ENCODE peak calls at places on chromosome 2, in six cellular contexts. O is spleen, X is HCT116, P is breast epithelium, F is Panc1, T is sigmoid colon. N is an unnamed sample. For H3K9me3, the result is how much of the 10 kb centered on the place peaks cover.

GRCh38 chr2:20196053-20196880 is 28.7 kb downstream of the SDC1 start:
- DNase-seq in O (no peak), X (no peak), P (peak), F (no peak), T (no peak), N (peak)

GRCh38 chr2:7045601-7046590 is 128.7 kb downstream of the RNF144A start:
- DNase-seq in O (no peak), X (no peak), P (no peak), F (no peak), T (no peak), N (no peak)

GRCh38 chr2:8737571-8738175 is 55.8 kb downstream of the ID2 start:
- DNase-seq in O (no peak), X (no peak), P (no peak), F (no peak), T (no peak), N (no peak)

GRCh38 chr2:170006592-170007327 is 171.2 kb upstream of the MYO3B start:
- DNase-seq in O (no peak), X (no peak), P (no peak), F (no peak), T (no peak), N (no peak)

GRCh38 chr2:193517615-193518014 is 1322.9 kb upstream of the TMEFF2 start:
- DNase-seq in O (no peak), X (no peak), P (no peak), F (no peak), T (no peak), N (no peak)

GRCh38 chr2:105788670-105789290 is 44.1 kb downstream of the NCK2 start:
- DNase-seq in O (no peak), X (no peak), P (no peak), F (no peak), T (no peak), N (no peak)

GRCh38 chr2:10918661-10919414 is 7.1 kb downstream of the KCNF1 start:
- DNase-seq in O (no peak), X (no peak), P (no peak), F (no peak), T (peak), N (no peak)

GRCh38 chr2:152694161-152694661 is 23.1 kb downstream of the PRPF40A start:
- DNase-seq in O (no peak), X (no peak), P (no peak), F (peak), T (no peak), N (no peak)

GRCh38 chr2:104853926-104854506 is at the start of gene POU3F3:
- DNase-seq in O (no peak), X (no peak), P (peak), F (no peak), T (peak), N (peak)

GRCh38 chr2:159125858-159126257 is 157.4 kb downstream of the TANC1 start:
- DNase-seq in O (no peak), X (no peak), P (no peak), F (no peak), T (no peak), N (no peak)

GRCh38 chr2:163247151-163247872 is 408.7 kb upstream of the KCNH7 start:
- DNase-seq in O (no peak), X (no peak), P (no peak), F (no peak), T (no peak), N (no peak)

GRCh38 chr2:56204556-56204955 is 20.8 kb downstream of the CCDC85A start:
- DNase-seq in O (no peak), X (no peak), P (no peak), F (no peak), T (no peak), N (no peak)
- TF ChIP-seq CTCF in O (no peak), X (no peak), P (no peak), F (no peak), T (no peak), N (no peak)

GRCh38 chr2:349390-349789 is 61.5 kb upstream of the ALKAL2 start:
- DNase-seq in O (no peak), X (no peak), P (no peak), F (no peak), T (no peak), N (no peak)
- TF ChIP-seq POLR2AphosphoS5 in O (no peak), X (no peak), P (no peak), F (no peak), T (no peak), N (no peak)

GRCh38 chr2:52818958-52819357 is 948.6 kb upstream of the CHAC2 start:
- DNase-seq in O (no peak), X (no peak), P (no peak), F (no peak), T (no peak), N (no peak)
- H3K9me3 ChIP-seq in O (under half), X (under half), P (under half), F (under half), T (under half), N (under half)

GRCh38 chr2:121007490-121007853 is 271.8 kb downstream of the GLI2 start:
- DNase-seq in O (no peak), X (no peak), P (no peak), F (no peak), T (no peak), N (no peak)

GRCh38 chr2:121006783-121007489 is 271.3 kb downstream of the GLI2 start:
- DNase-seq in O (no peak), X (no peak), P (no peak), F (no peak), T (no peak), N (no peak)

GRCh38 chr2:121005512-121005911 is 269.8 kb downstream of the GLI2 start:
- DNase-seq in O (no peak), X (no peak), P (no peak), F (no peak), T (no peak), N (no peak)

GRCh38 chr2:121010998-121011397 is 274.0 kb downstream of the TFCP2L1 start:
- DNase-seq in O (no peak), X (no peak), P (no peak), F (no peak), T (no peak), N (no peak)

DNA sequence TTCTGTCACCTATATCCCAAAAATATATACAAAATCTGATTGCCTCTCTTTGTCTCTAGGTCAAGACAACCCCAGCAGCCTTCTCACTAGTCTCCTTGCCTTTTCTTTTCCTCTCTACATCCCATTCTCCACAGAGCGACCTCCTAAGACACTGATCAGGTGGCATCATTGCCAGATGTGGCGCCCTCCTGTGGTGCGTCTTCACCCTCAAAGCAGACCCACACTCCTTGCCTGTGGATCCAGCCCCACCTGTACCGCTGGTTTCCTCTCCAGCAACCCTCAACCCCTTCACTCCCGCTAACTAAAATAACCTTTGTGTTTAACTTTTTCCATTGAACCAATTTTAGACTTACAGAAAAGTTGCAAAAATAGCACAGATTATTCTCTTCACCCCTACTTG is 273.3 kb downstream of the GLI2 start:
- DNase-seq in O (no peak), X (peak), P (no peak), F (no peak), T (no peak), N (no peak)
- TF ChIP-seq CTCF in O (no peak), X (peak), P (no peak), F (peak), T (no peak), N (no peak)

GRCh38 chr2:208437755-208438154 is 31.2 kb downstream of the PTH2R start:
- DNase-seq in O (no peak), X (no peak), P (no peak), F (no peak), T (no peak), N (no peak)
- TF ChIP-seq POLR2AphosphoS5 in O (no peak), X (no peak), P (no peak), F (no peak), T (no peak), N (no peak)

N was measured in transverse colon.